ENCODE peak calls at places on chromosomes 16 and 17, in ten cellular contexts. C is mucosa of gallbladder; K is stimulated activated CD8-positive, alpha-beta memory T cell treated with anti-CD3 and anti-CD28 coated beads, Interleukin-12 subunit alpha, Interleukin-12 subunit beta, amount 100 ng/mL, for 1 hour; U is hippocampal formation; E is lower leg skin; Z is adipocyte; W is cardiac muscle cell; J is Peyer's patch; Q is AG08395; S is Caco-2. X is an unnamed sample.

GRCh38 chr16:82119405-82119804 is 50.6 kb downstream of the MPHOSPH6 start:
- DNase-seq in K (no peak), U (no peak), C (no peak), J (no peak), S (no peak), W (no peak), Q (no peak), E (no peak), Z (no peak), X (no peak)

GRCh38 chr17:17186051-17186450 is 20.1 kb downstream of the PLD6 start:
- DNase-seq in K (no peak), W (peak), E (no peak), C (no peak), S (peak), U (no peak), Q (no peak), J (no peak), Z (no peak), X (no peak)

GRCh38 chr17:47204722-47205418 is 4.3 kb upstream of the MYL4 start:
- DNase-seq in W (no peak), K (no peak), U (no peak), S (no peak), Q (peak), J (no peak), C (no peak), Z (peak), E (no peak), X (no peak)

GRCh38 chr16:25735645-25736044 is 43.9 kb downstream of the HS3ST4 start:
- DNase-seq in Z (no peak), J (no peak), C (no peak), Q (no peak), W (no peak), U (no peak), K (no peak), E (no peak), S (no peak), X (no peak)

GRCh38 chr17:42913981-42914617 is 13.5 kb downstream of the G6PC1 start:
- DNase-seq in Q (no peak), J (no peak), C (no peak), S (no peak), Z (no peak), E (no peak), U (no peak), W (no peak), K (no peak), X (no peak)

GRCh38 chr17:45579529-45580495 is 89.3 kb upstream of the PLEKHM1 start:
- DNase-seq in Z (no peak), K (no peak), W (peak), Q (no peak), J (no peak), U (no peak), S (no peak), E (no peak), C (no peak), X (peak)

GRCh38 chr17:43667506-43668438 is 6.0 kb upstream of the MEOX1 start:
- DNase-seq in K (no peak), W (no peak), U (no peak), C (no peak), E (no peak), Z (peak), S (peak), Q (peak), J (no peak), X (no peak)

GRCh38 chr17:1050996-1051925 is 54.3 kb downstream of the TIMM22 start:
- DNase-seq in K (no peak), S (no peak), E (no peak), Q (no peak), C (no peak), U (no peak), J (no peak), Z (no peak), W (no peak), X (no peak)

GRCh38 chr17:35540589-35541404 is 3.3 kb upstream of the SLFN12L start:
- DNase-seq in K (no peak), W (no peak), C (peak), E (no peak), J (no peak), U (peak), S (no peak), Z (peak), Q (peak), X (peak)

GRCh38 chr17:48472485-48473281 is 42.7 kb upstream of the SKAP1 start:
- DNase-seq in E (no peak), S (no peak), C (no peak), U (no peak), Q (peak), Z (no peak), J (no peak), K (no peak), W (peak), X (no peak)

GRCh38 chr17:6450926-6451717 is 6.9 kb downstream of the PIMREG start:
- DNase-seq in K (no peak), U (no peak), C (no peak), J (no peak), W (no peak), S (no peak), Q (no peak), E (no peak), Z (no peak), X (no peak)

GRCh38 chr17:64028874-64029464 is 8.5 kb upstream of the ICAM2 start:
- DNase-seq in W (peak), E (peak), C (peak), J (no peak), Z (peak), S (peak), K (peak), U (peak), Q (peak), X (peak)

GRCh38 chr17:73802314-73802713 is 158.1 kb upstream of the SDK2 start:
- DNase-seq in K (no peak), Z (no peak), C (no peak), U (no peak), J (no peak), Q (no peak), S (no peak), E (peak), W (no peak), X (no peak)

GRCh38 chr16:88923926-88924833 is 52.8 kb downstream of the CBFA2T3 start:
- DNase-seq in C (no peak), J (no peak), Z (no peak), E (no peak), W (no peak), Q (no peak), U (no peak), S (no peak), K (no peak), X (no peak)

GRCh38 chr16:49498241-49499017 is 124.8 kb downstream of the C16orf78 start:
- DNase-seq in C (no peak), W (no peak), K (no peak), S (no peak), Q (no peak), U (no peak), Z (no peak), J (no peak), E (peak), X (no peak)

GRCh38 chr16:15925631-15926030 is 23.8 kb upstream of the ABCC1 start:
- DNase-seq in Z (no peak), Q (no peak), J (no peak), E (no peak), K (no peak), W (peak), S (no peak), C (no peak), U (no peak), X (no peak)

GRCh38 chr17:51035436-51035835 is 85.2 kb downstream of the SPAG9 start:
- DNase-seq in Z (peak), Q (peak), S (no peak), K (no peak), E (no peak), J (no peak), W (peak), U (no peak), C (no peak), X (no peak)

GRCh38 chr17:79366988-79367571 is 243.8 kb downstream of the RBFOX3 start:
- DNase-seq in J (no peak), C (no peak), E (no peak), W (no peak), U (no peak), K (no peak), Z (no peak), S (no peak), Q (no peak), X (no peak)

GRCh38 chr17:3729881-3730280 is 6.2 kb downstream of the HASPIN start:
- DNase-seq in Q (no peak), E (no peak), U (no peak), J (no peak), Z (no peak), W (no peak), C (no peak), S (no peak), K (no peak), X (no peak)

GRCh38 chr17:8794636-8795035 is 4.5 kb downstream of the MFSD6L start:
- DNase-seq in W (no peak), Z (no peak), E (peak), U (peak), Q (no peak), C (no peak), K (no peak), J (no peak), S (no peak), X (no peak)

GRCh38 chr16:65120811-65121721 is 797 bp downstream of the CDH11 start:
- DNase-seq in J (no peak), Z (peak), K (no peak), W (peak), Q (no peak), U (no peak), E (peak), C (peak), S (peak), X (peak)

GRCh38 chr17:5115673-5116651 is at the start of gene USP6:
- DNase-seq in Q (no peak), U (no peak), K (no peak), W (no peak), E (no peak), Z (peak), S (no peak), C (no peak), J (no peak), X (no peak)